ENCODE peak calls at places on chromosomes 7 and 10, in eight cellular contexts. Y is cardiac muscle cell, A is fibroblast of lung, P is AG10803, G is endodermal cell, W is right atrium auricular region, B is spleen, T is right lobe of liver. S is an unnamed sample.

GRCh38 chr10:123890761-123891146 is 853 bp downstream of the CPXM2 start:
- DNase-seq in W (no peak), T (no peak), G (no peak), B (no peak), P (peak; percentile 23), Y (no peak), A (no peak), S (no peak)

GRCh38 chr7:122532406-122533269 is 166.3 kb downstream of the RNF133 start:
- DNase-seq in T (no peak), P (peak; percentile 15), W (no peak), A (peak; percentile 43), G (peak; percentile 63), Y (no peak), B (no peak), S (no peak)

GRCh38 chr7:108722561-108722960 is 152.9 kb downstream of the DNAJB9 start:
- DNase-seq in G (no peak), W (no peak), Y (no peak), A (no peak), T (no peak), B (no peak), P (no peak), S (no peak)

GRCh38 chr7:138618933-138619332 is 82.2 kb downstream of the SVOPL start:
- DNase-seq in G (no peak), P (no peak), A (no peak), Y (no peak), B (no peak), T (no peak), W (no peak), S (no peak)

GRCh38 chr7:133950856-133951255 is 176.3 kb upstream of the LRGUK start:
- DNase-seq in P (no peak), Y (no peak), W (no peak), A (no peak), T (no peak), B (no peak), G (peak; percentile 64), S (no peak)

GRCh38 chr10:61404771-61405170 is 48.4 kb downstream of the TMEM26 start:
- DNase-seq in P (peak; percentile 76), W (no peak), T (no peak), G (no peak), A (peak; percentile 73), Y (no peak), B (no peak), S (peak; percentile 34)

GRCh38 chr10:22931948-22932347 is 4.1 kb downstream of the ARMC3 start:
- DNase-seq in B (no peak), W (no peak), T (no peak), Y (no peak), A (peak; percentile 85), P (no peak), G (no peak), S (peak; percentile 41)

GRCh38 chr7:44213872-44214595 is 13.3 kb downstream of the YKT6 start:
- DNase-seq in P (peak; percentile 36), B (no peak), Y (peak; percentile 75), T (no peak), A (peak; percentile 47), W (no peak), G (peak; percentile 87), S (no peak)

GRCh38 chr10:91088300-91089140 is 131.9 kb upstream of the PCGF5 start:
- DNase-seq in Y (peak; percentile 55), G (no peak), A (peak; percentile 41), B (no peak), P (peak; percentile 27), T (no peak), W (no peak), S (no peak)

GRCh38 chr10:79095316-79095715 is 26.6 kb downstream of the ZMIZ1 start:
- DNase-seq in W (no peak), G (no peak), T (no peak), Y (no peak), A (no peak), P (no peak), B (no peak), S (no peak)

GRCh38 chr10:79094412-79095175 is 25.8 kb downstream of the ZMIZ1 start:
- DNase-seq in B (no peak), G (no peak), W (no peak), P (no peak), T (no peak), Y (no peak), A (no peak), S (no peak)

GRCh38 chr10:79096514-79096913 is 27.7 kb downstream of the ZMIZ1 start:
- DNase-seq in P (no peak), B (no peak), A (no peak), T (no peak), G (peak; percentile 73), W (no peak), Y (no peak), S (no peak)

GRCh38 chr10:79092292-79092896 is 23.6 kb downstream of the ZMIZ1 start:
- DNase-seq in W (no peak), A (no peak), T (no peak), Y (no peak), G (no peak), P (no peak), B (no peak), S (no peak)

DNA sequence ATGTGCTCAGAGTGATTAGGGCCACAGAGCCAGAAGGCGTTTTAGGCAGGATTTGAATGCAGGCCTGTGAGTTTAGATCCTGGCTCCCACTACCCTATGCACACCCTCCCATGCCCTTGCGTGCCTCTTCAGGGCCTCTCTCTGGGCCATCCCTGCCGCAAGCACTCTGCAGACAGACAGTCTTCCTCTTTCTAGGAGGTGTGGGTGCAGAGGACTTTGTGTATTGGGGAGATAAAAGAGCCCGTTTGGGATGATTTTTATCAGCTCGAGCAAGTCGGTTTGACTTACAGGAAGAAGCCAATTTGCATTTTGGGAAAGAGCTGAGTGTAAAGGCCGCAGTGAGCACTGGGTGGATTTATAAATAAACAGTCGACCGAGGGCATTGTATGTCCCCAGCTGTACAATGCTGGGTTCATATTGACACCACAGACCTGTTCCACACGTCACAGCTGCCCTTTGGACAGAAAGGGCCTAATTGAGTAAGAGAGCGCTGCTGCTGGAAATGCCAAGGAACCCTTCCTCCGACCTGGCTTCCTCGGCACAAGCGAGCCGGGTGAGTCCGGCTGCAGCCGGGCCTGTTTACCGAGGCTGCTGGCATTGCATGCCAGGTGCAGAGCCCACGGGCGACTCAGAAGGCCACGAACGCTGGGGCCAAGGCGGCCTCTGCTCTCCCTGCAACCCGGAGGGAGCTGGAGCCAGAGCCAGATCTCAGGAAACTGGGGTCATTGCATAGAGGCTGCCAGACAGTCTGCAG is 25.1 kb downstream of the ZMIZ1 start:
- DNase-seq in A (peak; percentile 96), T (peak; percentile 92), B (no peak), P (no peak), G (peak; percentile 67), Y (no peak), W (peak; percentile 91), S (no peak)
- H3K4me3 ChIP-seq in A (no peak overlapping the region), T (peak overlapping the region; percentile 8), B (no peak overlapping the region), P (no peak overlapping the region), G (peak overlapping the region; percentile 54), Y (no peak overlapping the region), W (no peak overlapping the region), S (no peak overlapping the region)

DNA sequence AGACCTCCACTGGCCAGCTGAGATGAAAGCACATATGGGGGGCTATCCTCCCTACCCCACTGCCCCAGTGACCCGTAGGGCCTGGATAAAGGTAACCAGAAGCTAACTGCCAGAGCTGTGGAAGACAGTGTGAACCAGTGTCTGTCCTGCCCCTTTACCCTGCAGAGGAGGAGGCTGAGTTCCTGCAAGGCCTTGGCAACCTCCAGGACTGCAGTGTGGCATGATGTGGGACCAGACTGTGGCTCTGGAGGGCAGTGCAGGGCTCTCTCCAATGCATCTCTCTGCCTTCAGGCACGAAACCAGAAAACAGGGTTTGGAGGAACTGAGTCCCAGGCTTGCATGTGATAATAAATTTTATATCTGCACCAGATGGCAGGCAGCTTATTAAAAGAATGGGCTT is 93.1 kb downstream of the EPC1 start:
- DNase-seq in A (no peak), P (no peak), T (no peak), W (no peak), Y (no peak), B (no peak), G (peak; percentile 60), S (no peak)
- TF ChIP-seq CTCF in A (no peak), P (no peak), T (no peak), W (no peak), Y (no peak), B (no peak), G (peak; percentile 45), S (no peak)

GRCh38 chr10:103732339-103732738 is 123.0 kb downstream of the SH3PXD2A start:
- DNase-seq in P (no peak), W (no peak), G (no peak), Y (no peak), T (peak; percentile 22), A (no peak), B (no peak), S (no peak)

GRCh38 chr10:103736044-103736443 is 119.3 kb downstream of the SH3PXD2A start:
- DNase-seq in T (no peak), A (no peak), G (no peak), Y (no peak), B (no peak), W (no peak), P (no peak), S (no peak)

GRCh38 chr10:103731609-103732270 is 123.6 kb downstream of the SH3PXD2A start:
- DNase-seq in W (no peak), B (no peak), Y (no peak), P (no peak), A (no peak), T (no peak), G (no peak), S (no peak)

GRCh38 chr10:103734731-103735130 is 120.6 kb downstream of the SH3PXD2A start:
- DNase-seq in B (no peak), P (peak; percentile 59), T (no peak), Y (no peak), G (no peak), W (no peak), A (no peak), S (no peak)

GRCh38 chr10:103733002-103733419 is 122.4 kb downstream of the SH3PXD2A start:
- DNase-seq in Y (no peak), W (no peak), P (no peak), B (no peak), T (peak; percentile 11), G (peak; percentile 59), A (no peak), S (no peak)
- H3K4me3 ChIP-seq in Y (no peak overlapping the region), W (no peak overlapping the region), P (no peak overlapping the region), B (no peak overlapping the region), T (no peak overlapping the region), G (no peak overlapping the region), A (no peak overlapping the region), S (no peak overlapping the region)

GRCh38 chr10:84257343-84258020 is 12.6 kb downstream of the RGR start:
- DNase-seq in W (no peak), A (no peak), T (no peak), P (no peak), B (no peak), Y (no peak), G (no peak), S (no peak)
- TF ChIP-seq CTCF in W (no peak), A (no peak), T (no peak), P (no peak), B (no peak), Y (no peak), G (no peak), S (no peak)

DNA sequence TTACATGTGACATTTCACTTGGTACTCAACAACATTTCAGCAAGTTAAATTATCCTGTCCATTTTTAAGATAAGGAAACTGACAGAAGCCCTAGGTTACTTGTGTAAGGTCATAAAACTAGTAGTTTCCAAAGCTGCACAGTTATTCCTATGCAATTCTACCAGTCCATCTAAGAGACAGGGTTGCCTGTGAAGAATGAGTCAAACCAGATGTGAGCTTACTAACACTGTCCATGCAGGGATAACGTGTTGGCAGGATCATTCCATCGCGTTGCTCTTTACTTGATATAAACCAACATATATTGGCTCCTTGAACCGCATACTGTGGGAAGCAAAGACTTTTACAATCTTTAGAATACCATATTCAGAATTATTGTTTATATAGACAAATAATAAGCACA is 280.9 kb upstream of the HGF start:
- DNase-seq in P (peak; percentile 72), B (no peak), A (peak; percentile 64), T (no peak), W (no peak), G (no peak), Y (peak; percentile 23), S (no peak)
- H3K4me3 ChIP-seq in P (no peak overlapping the region), B (no peak overlapping the region), A (no peak overlapping the region), T (no peak overlapping the region), W (no peak overlapping the region), G (no peak overlapping the region), Y (no peak overlapping the region), S (no peak overlapping the region)